ENCODE peak calls at places on chromosomes 7 and 10, in nine cellular contexts. S is cardiac muscle cell, U is PC-3, W is pancreas, Y is lung, C is ovary, Q is GM23338, L is A549, B is spleen. G is an unnamed sample.
A peak's percentile ranks its signal among the peaks of the same experiment; 100 is the strongest.

GRCh38 chr10:124665558-124665957 is 78.6 kb downstream of the FAM53B start:
- DNase-seq in U (peak; percentile 30), C (no peak), S (no peak), Y (no peak), L (peak; percentile 25), B (no peak), W (no peak), Q (no peak), G (no peak)

GRCh38 chr7:75596727-75597614 is 104.9 kb downstream of the SPDYE5 start:
- DNase-seq in B (no peak), C (no peak), L (peak; percentile 31), U (peak; percentile 75), S (no peak), W (no peak), Q (no peak), Y (no peak), G (no peak)

GRCh38 chr7:116571552-116571951 is 46.7 kb downstream of the CAV1 start:
- DNase-seq in U (peak; percentile 50), S (no peak), C (no peak), L (peak; percentile 39), W (no peak), Q (no peak), B (no peak), Y (no peak), G (no peak)

GRCh38 chr7:47095906-47096305 is 486.0 kb downstream of the TNS3 start:
- DNase-seq in Y (no peak), W (no peak), S (no peak), L (no peak), U (no peak), B (no peak), C (no peak), Q (no peak), G (no peak)

GRCh38 chr7:12228024-12228423 is 16.9 kb downstream of the TMEM106B start:
- DNase-seq in W (no peak), B (no peak), S (no peak), Q (no peak), U (no peak), C (no peak), Y (no peak), L (no peak), G (no peak)

GRCh38 chr7:137390076-137390475 is 46.5 kb upstream of the PTN start:
- DNase-seq in U (no peak), B (no peak), L (no peak), Q (no peak), W (no peak), Y (no peak), S (no peak), C (no peak), G (no peak)

GRCh38 chr10:58609525-58610150 is 97.0 kb downstream of the BICC1 start:
- DNase-seq in Y (no peak), C (no peak), Q (no peak), S (no peak), U (no peak), B (no peak), W (no peak), L (no peak), G (no peak)

GRCh38 chr10:123270221-123270620 is 116.0 kb downstream of the BUB3 start:
- DNase-seq in S (no peak), Y (no peak), B (no peak), W (no peak), U (peak; percentile 37), L (no peak), C (no peak), Q (no peak), G (no peak)

GRCh38 chr7:122136639-122137253 is 7.3 kb downstream of the AASS start:
- DNase-seq in S (no peak), Y (no peak), Q (no peak), W (no peak), B (no peak), L (no peak), U (no peak), C (no peak), G (no peak)

GRCh38 chr10:15316144-15316543 is 54.9 kb downstream of the FAM171A1 start:
- DNase-seq in Q (peak; percentile 19), U (no peak), Y (no peak), C (no peak), L (no peak), W (no peak), S (no peak), B (no peak), G (no peak)

GRCh38 chr7:116802784-116803183 is 59.6 kb upstream of the CAPZA2 start:
- DNase-seq in C (no peak), U (peak; percentile 74), Y (no peak), B (no peak), S (peak; percentile 42), W (no peak), Q (peak; percentile 72), L (peak; percentile 84), G (no peak)

GRCh38 chr7:149803551-149804074 is 30.2 kb upstream of the ZNF467 start:
- DNase-seq in U (no peak), L (no peak), C (no peak), S (no peak), B (no peak), Y (no peak), Q (no peak), W (no peak), G (no peak)

GRCh38 chr10:49539320-49539885 is 482 bp upstream of the ERCC6 start:
- DNase-seq in W (peak; percentile 43), S (peak; percentile 36), B (peak; percentile 90), L (peak; percentile 46), C (peak; percentile 15), Y (peak; percentile 41), Q (peak; percentile 41), U (peak; percentile 86), G (peak; percentile 56)

GRCh38 chr10:104349623-104350142 is 4.0 kb upstream of the CFAP58 start:
- DNase-seq in W (no peak), S (no peak), L (peak; percentile 64), C (no peak), Q (peak; percentile 68), U (peak; percentile 68), Y (no peak), B (no peak), G (no peak)
- H3K4me3 ChIP-seq in W (no peak overlapping the region), S (no peak overlapping the region), L (no peak overlapping the region), C (no peak overlapping the region), Q (no peak overlapping the region), U (peak overlapping the region; percentile 59), Y (no peak overlapping the region), B (no peak overlapping the region), G (peak overlapping the region; percentile 31)

GRCh38 chr10:68333452-68333851 is 724 bp upstream of the PBLD start:
- DNase-seq in S (no peak), U (no peak), Y (no peak), L (no peak), Q (no peak), C (no peak), W (no peak), B (no peak), G (no peak)
- H3K4me1 ChIP-seq in S (peaks cover 37% of the 10 kb centered on the region), U (peaks cover 43% of the 10 kb centered on the region), Y (peaks cover 5% of the 10 kb centered on the region), L (peaks cover 53% of the 10 kb centered on the region), Q (peaks cover 32% of the 10 kb centered on the region), C (peaks cover 15% of the 10 kb centered on the region), W (peaks cover 41% of the 10 kb centered on the region), B (peaks cover 65% of the 10 kb centered on the region), G (peaks cover 45% of the 10 kb centered on the region)

GRCh38 chr10:69732826-69733150 is 68.9 kb upstream of the COL13A1 start:
- DNase-seq in S (no peak), Y (no peak), C (no peak), B (no peak), L (no peak), U (no peak), W (no peak), Q (no peak), G (no peak)

GRCh38 chr10:69731698-69732097 is 70.0 kb upstream of the COL13A1 start:
- DNase-seq in B (no peak), S (no peak), W (no peak), C (no peak), U (no peak), L (no peak), Y (no peak), Q (no peak), G (no peak)

GRCh38 chr10:69730251-69731156 is 71.2 kb upstream of the COL13A1 start:
- DNase-seq in B (no peak), C (peak; percentile 46), W (no peak), U (no peak), S (peak; percentile 40), L (no peak), Q (no peak), Y (peak; percentile 58), G (peak; percentile 74)

GRCh38 chr10:69732147-69732825 is 69.4 kb upstream of the COL13A1 start:
- DNase-seq in B (no peak), S (no peak), C (no peak), Q (no peak), W (no peak), U (no peak), Y (no peak), L (no peak), G (peak; percentile 37)

GRCh38 chr10:69731184-69731583 is 70.5 kb upstream of the COL13A1 start:
- DNase-seq in Y (no peak), U (peak; percentile 73), B (no peak), Q (no peak), C (no peak), W (no peak), L (peak; percentile 18), S (no peak), G (no peak)
- TF ChIP-seq CTCF in Y (no peak), U (no peak), B (no peak), Q (no peak), C (no peak), W (no peak), L (no peak), S (no peak), G (no peak)

GRCh38 chr10:104333037-104333727 is 5.1 kb downstream of the ITPRIP start:
- DNase-seq in S (no peak), B (peak; percentile 77), U (no peak), L (no peak), Y (no peak), C (peak; percentile 8), Q (peak; percentile 39), W (no peak), G (no peak)

GRCh38 chr10:104329754-104330153 is 8.5 kb downstream of the ITPRIP start:
- DNase-seq in S (no peak), C (no peak), W (no peak), Q (no peak), L (peak; percentile 48), Y (no peak), B (peak; percentile 19), U (peak; percentile 76), G (peak; percentile 45)

GRCh38 chr10:104332243-104333036 is 5.8 kb downstream of the ITPRIP start:
- DNase-seq in C (peak; percentile 7), Q (no peak), B (peak; percentile 30), W (no peak), U (no peak), S (peak; percentile 45), L (no peak), Y (no peak), G (no peak)

GRCh38 chr10:104330168-104331117 is 7.8 kb downstream of the ITPRIP start:
- DNase-seq in B (peak; percentile 41), S (peak; percentile 71), Q (no peak), C (peak; percentile 78), Y (no peak), L (peak; percentile 76), W (no peak), U (peak; percentile 42), G (peak; percentile 71)

DNA sequence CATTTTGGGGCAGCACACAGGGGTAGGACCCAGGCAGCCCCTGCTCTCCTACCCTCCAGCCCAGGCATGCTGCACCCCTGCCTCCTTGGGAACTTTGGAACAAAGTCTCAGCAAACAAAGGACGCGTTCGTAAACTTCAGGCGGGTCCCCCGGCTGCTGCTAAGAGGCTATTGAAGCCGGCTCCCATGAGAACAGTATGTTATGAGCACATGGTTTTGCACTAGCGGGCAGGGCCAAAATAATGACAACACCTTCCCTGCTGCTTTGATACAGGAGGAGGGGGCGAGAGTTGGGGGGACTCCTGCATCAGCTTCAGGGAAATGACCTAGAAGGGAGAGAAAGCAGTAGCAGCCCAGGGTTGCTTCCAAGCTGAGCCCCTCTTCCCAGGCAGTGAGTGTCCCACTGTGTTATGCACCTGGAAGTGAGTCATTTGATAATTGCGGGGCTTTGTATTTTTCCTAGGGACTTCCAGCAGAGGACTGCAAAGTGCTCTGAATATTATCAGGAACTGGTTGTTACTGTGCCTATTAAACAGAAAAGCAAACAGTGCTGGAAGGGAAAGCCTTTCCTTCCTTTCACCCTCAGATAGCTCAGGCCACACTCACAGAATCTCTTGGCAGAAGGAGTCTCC is 6.9 kb downstream of the ITPRIP start:
- DNase-seq in Y (no peak), B (peak; percentile 68), L (no peak), U (peak; percentile 87), S (no peak), C (no peak), W (no peak), Q (peak; percentile 55), G (no peak)
- H3K4me3 ChIP-seq in Y (no peak overlapping the region), B (no peak overlapping the region), L (peak overlapping the region; percentile 1), U (peak overlapping the region; percentile 54), S (no peak overlapping the region), C (no peak overlapping the region), W (no peak overlapping the region), Q (peak overlapping the region; percentile 22), G (peak overlapping the region; percentile 15)

G was measured in psoas muscle.